ENCODE peak calls at places on chromosome 1, in ten cellular contexts. V, W, U, P, Q, X, N, R, M and I are unnamed samples. For H3K4me1, the result is how much of the 10 kb centered on the place peaks cover.

GRCh38 chr1:214270097-214270635 is 10.8 kb upstream of the SMYD2 start:
- DNase-seq in X (no peak), Q (no peak), V (no peak), W (no peak), M (no peak), U (no peak), R (no peak), P (no peak), N (no peak), I (no peak)

GRCh38 chr1:203035111-203036000 is 9.1 kb downstream of the PPFIA4 start:
- DNase-seq in N (no peak), M (no peak), V (no peak), W (no peak), R (no peak), P (no peak), X (no peak), Q (no peak), U (peak), I (no peak)

GRCh38 chr1:109304221-109304915 is 2.4 kb downstream of the MYBPHL start:
- DNase-seq in M (no peak), N (no peak), P (no peak), V (no peak), X (no peak), W (no peak), U (no peak), R (no peak), Q (no peak), I (no peak)

GRCh38 chr1:157952601-157953000 is 40.8 kb upstream of the KIRREL1 start:
- DNase-seq in M (no peak), Q (no peak), R (no peak), N (no peak), P (no peak), W (no peak), X (no peak), V (no peak), U (no peak), I (no peak)

GRCh38 chr1:41629136-41629535 is 144.7 kb upstream of the EDN2 start:
- DNase-seq in N (no peak), W (no peak), P (no peak), Q (no peak), U (no peak), X (no peak), R (no peak), M (no peak), V (no peak), I (no peak)

GRCh38 chr1:202130275-202130646 is 7.5 kb downstream of the GPR37L1 start:
- DNase-seq in R (peak), W (no peak), M (no peak), P (no peak), V (no peak), U (no peak), N (no peak), X (no peak), Q (no peak), I (no peak)

GRCh38 chr1:235011064-235011598 is 117.5 kb downstream of the TOMM20 start:
- DNase-seq in U (no peak), X (no peak), Q (no peak), V (no peak), N (no peak), P (no peak), M (no peak), W (no peak), R (no peak), I (no peak)

GRCh38 chr1:86119214-86119764 is 37.3 kb downstream of the COL24A1 start:
- DNase-seq in R (no peak), V (no peak), N (no peak), U (no peak), Q (no peak), W (no peak), P (no peak), M (no peak), X (no peak), I (no peak)

GRCh38 chr1:31574749-31575372 is 1.5 kb upstream of the TINAGL1 start:
- DNase-seq in W (no peak), U (no peak), V (no peak), X (no peak), Q (no peak), N (peak), P (no peak), R (no peak), M (no peak), I (no peak)

GRCh38 chr1:110634455-110635281 is 28.5 kb upstream of the KCNA2 start:
- DNase-seq in U (peak), P (no peak), M (peak), X (no peak), Q (peak), W (peak), N (no peak), R (peak), V (peak), I (peak)

GRCh38 chr1:75796376-75797272 is at the start of gene MSH4:
- DNase-seq in U (no peak), N (no peak), M (no peak), V (no peak), R (no peak), X (no peak), Q (no peak), W (no peak), P (no peak), I (no peak)

GRCh38 chr1:116769561-116769977 is 15.3 kb downstream of the CD2 start:
- DNase-seq in N (no peak), X (no peak), M (no peak), R (peak), W (no peak), U (no peak), V (no peak), Q (no peak), P (no peak), I (no peak)

GRCh38 chr1:228446849-228447248 is 30.2 kb upstream of the TRIM17 start:
- DNase-seq in Q (no peak), U (no peak), R (no peak), M (no peak), V (no peak), W (no peak), X (no peak), P (no peak), N (no peak), I (no peak)

GRCh38 chr1:156489166-156489934 is 11.2 kb downstream of the MEF2D start:
- DNase-seq in M (no peak), Q (peak), R (peak), N (no peak), U (peak), V (peak), P (no peak), W (no peak), X (no peak), I (no peak)

GRCh38 chr1:231636157-231636556 is 9.6 kb downstream of the DISC1 start:
- DNase-seq in U (no peak), V (peak), W (no peak), N (no peak), Q (no peak), X (no peak), M (peak), P (no peak), R (no peak), I (no peak)

GRCh38 chr1:39886757-39887231 is 3.5 kb upstream of the TRIT1 start:
- DNase-seq in M (peak), W (no peak), Q (no peak), U (no peak), X (no peak), R (no peak), V (no peak), N (no peak), P (no peak), I (no peak)

GRCh38 chr1:9151326-9151860 is 22.5 kb upstream of the GPR157 start:
- DNase-seq in R (no peak), M (peak), P (no peak), W (no peak), V (no peak), U (no peak), N (no peak), X (no peak), Q (no peak), I (peak)

GRCh38 chr1:54596756-54597155 is 26.6 kb downstream of the FAM151A start:
- DNase-seq in R (no peak), U (no peak), P (no peak), W (no peak), X (no peak), M (no peak), N (no peak), V (no peak), Q (peak), I (no peak)

GRCh38 chr1:59718989-59719360 is 95.8 kb upstream of the HOOK1 start:
- DNase-seq in R (no peak), Q (no peak), N (no peak), V (no peak), P (no peak), M (no peak), X (no peak), W (no peak), U (peak), I (peak)

GRCh38 chr1:172778461-172779455 is 119.9 kb downstream of the FASLG start:
- DNase-seq in X (no peak), P (no peak), M (peak), Q (peak), R (peak), W (no peak), U (no peak), V (peak), N (no peak), I (no peak)

GRCh38 chr1:200866521-200866920 is 6.3 kb upstream of the GPR25 start:
- DNase-seq in W (no peak), X (no peak), N (no peak), U (no peak), P (no peak), Q (no peak), R (peak), M (peak), V (no peak), I (no peak)

GRCh38 chr1:156767879-156768608 is 709 bp downstream of the PRCC start:
- DNase-seq in Q (peak), P (no peak), V (peak), X (peak), N (no peak), M (no peak), R (peak), U (peak), W (peak), I (peak)

GRCh38 chr1:204685236-204686006 is at the start of gene LRRN2:
- DNase-seq in X (no peak), M (no peak), P (no peak), V (peak), R (no peak), Q (no peak), N (no peak), U (no peak), W (peak), I (no peak)

GRCh38 chr1:156862602-156863599 is 2.2 kb downstream of the NTRK1 start:
- DNase-seq in P (no peak), M (no peak), X (no peak), V (no peak), U (no peak), W (no peak), R (no peak), N (peak), Q (no peak), I (no peak)

GRCh38 chr1:24319962-24320361 is 805 bp downstream of the GRHL3 start:
- DNase-seq in R (no peak), M (no peak), P (no peak), W (no peak), X (no peak), V (no peak), U (no peak), Q (no peak), N (no peak), I (no peak)
- H3K4me3 ChIP-seq in R (peak), M (no peak), P (no peak), W (no peak), X (no peak), V (no peak), U (no peak), Q (no peak), N (no peak), I (no peak)

DNA sequence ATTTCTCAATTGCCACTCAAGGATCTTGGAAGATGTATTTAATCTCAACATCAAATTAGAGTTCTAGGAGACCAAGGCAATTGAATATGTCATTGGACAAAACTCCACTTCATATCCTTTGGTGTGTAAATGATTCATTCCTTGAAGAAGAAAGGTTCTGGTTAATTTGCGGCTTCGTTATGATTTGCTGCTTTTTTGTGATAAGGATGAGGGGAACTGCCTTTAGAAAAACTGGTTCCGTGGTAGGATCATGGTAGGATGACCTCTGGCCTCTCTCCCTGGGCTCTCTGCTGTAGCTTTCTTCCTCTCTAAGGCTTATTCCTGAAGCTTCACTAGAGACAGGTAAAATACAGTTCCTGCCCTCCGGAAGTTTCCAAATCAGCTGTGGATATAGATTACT is 51.5 kb upstream of the ERRFI1 start:
- DNase-seq in V (no peak), R (no peak), Q (no peak), P (no peak), M (no peak), N (no peak), X (no peak), U (no peak), W (no peak), I (no peak)
- H3K4me1 ChIP-seq in V (under half), R (under half), Q (under half), P (under half), M (under half), N (half or more), X (under half), U (under half), W (under half), I (under half)

GRCh38 chr1:94110946-94111740 is 9.8 kb downstream of the ABCA4 start:
- DNase-seq in P (no peak), Q (no peak), R (no peak), M (no peak), N (no peak), U (no peak), V (no peak), X (no peak), W (no peak), I (no peak)

GRCh38 chr1:94110021-94110761 is 10.8 kb downstream of the ABCA4 start:
- DNase-seq in X (no peak), N (no peak), U (no peak), W (no peak), P (no peak), R (no peak), V (no peak), Q (no peak), M (no peak), I (no peak)

GRCh38 chr1:94113592-94114322 is 7.2 kb downstream of the ABCA4 start:
- DNase-seq in X (no peak), P (no peak), Q (no peak), R (no peak), V (no peak), U (no peak), W (no peak), M (no peak), N (no peak), I (no peak)

GRCh38 chr1:94109478-94109877 is 11.5 kb downstream of the ABCA4 start:
- DNase-seq in P (no peak), M (no peak), U (no peak), X (no peak), Q (no peak), W (no peak), V (no peak), N (no peak), R (no peak), I (no peak)

DNA sequence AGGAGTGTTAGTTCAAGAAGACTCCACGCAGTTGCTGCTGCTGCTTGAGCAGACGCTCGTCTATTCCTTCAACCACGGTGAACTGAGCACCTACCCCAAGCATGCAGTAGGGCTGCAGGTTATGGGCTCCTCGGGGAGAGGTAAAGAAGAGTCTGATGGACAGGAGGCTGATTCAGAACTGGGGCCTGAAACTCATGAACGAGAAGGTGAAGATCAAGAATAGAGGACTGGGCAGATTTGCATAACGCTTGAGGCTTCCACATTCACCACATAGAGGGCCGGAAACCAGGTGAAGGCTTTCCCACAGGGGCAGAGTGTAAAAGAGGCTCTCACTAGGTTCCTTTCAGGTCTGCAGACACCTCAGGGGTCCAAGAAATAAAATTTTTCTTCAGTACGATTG is 9.1 kb downstream of the ABCA4 start:
- DNase-seq in R (peak), W (no peak), V (no peak), U (no peak), P (no peak), M (no peak), N (no peak), Q (no peak), X (no peak), I (no peak)
- H3K4me3 ChIP-seq in R (no peak), W (no peak), V (no peak), U (no peak), P (no peak), M (no peak), N (no peak), Q (no peak), X (no peak), I (no peak)

GRCh38 chr1:19654386-19654785 is 10.3 kb downstream of the NBL1 start:
- DNase-seq in Q (no peak), W (no peak), X (no peak), V (no peak), U (no peak), R (no peak), P (no peak), M (no peak), N (no peak), I (no peak)
- H3K4me1 ChIP-seq in Q (under half), W (under half), X (under half), V (under half), U (under half), R (under half), P (under half), M (under half), N (under half), I (under half)

GRCh38 chr1:163178628-163179027 is 24.1 kb downstream of the RGS5 start:
- DNase-seq in U (no peak), R (no peak), Q (peak), P (no peak), X (no peak), N (no peak), W (no peak), M (no peak), V (no peak), I (no peak)
- H3K4me3 ChIP-seq in U (no peak), R (no peak), Q (no peak), P (no peak), X (no peak), N (no peak), W (no peak), M (no peak), V (no peak), I (no peak)

DNA sequence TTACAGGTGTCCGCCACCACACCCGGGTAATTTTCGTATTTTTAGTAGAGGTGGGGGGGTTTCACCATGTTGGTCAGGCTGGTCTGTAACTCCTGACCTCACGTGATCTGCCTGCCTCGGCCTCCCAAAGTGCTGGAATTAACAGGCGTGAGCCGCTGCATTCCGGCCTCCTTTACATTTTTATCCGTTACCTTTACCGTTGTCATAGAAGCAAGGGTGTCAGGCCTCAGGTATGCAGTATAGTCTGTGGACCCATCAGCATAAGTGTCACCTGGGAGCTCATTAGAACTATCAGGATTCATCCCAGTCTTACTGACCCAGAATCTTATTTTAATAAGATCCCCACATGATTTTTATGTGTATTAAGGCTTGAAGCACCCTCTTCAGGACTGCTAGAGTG is 5.4 kb downstream of the CDC42 start:
- DNase-seq in P (no peak), U (no peak), W (no peak), N (no peak), M (no peak), Q (no peak), R (no peak), X (no peak), V (no peak), I (no peak)
- H3K4me1 ChIP-seq in P (under half), U (half or more), W (under half), N (under half), M (under half), Q (under half), R (under half), X (under half), V (under half), I (half or more)

GRCh38 chr1:167551359-167551758 is 2.2 kb downstream of the CREG1 start:
- DNase-seq in W (no peak), R (no peak), V (no peak), U (no peak), P (no peak), N (no peak), M (no peak), X (no peak), Q (no peak), I (no peak)

GRCh38 chr1:167545349-167545748 is 8.2 kb downstream of the CREG1 start:
- DNase-seq in U (no peak), M (no peak), R (no peak), P (no peak), N (no peak), Q (no peak), X (no peak), V (no peak), W (no peak), I (no peak)

GRCh38 chr1:167544447-167544846 is 9.1 kb downstream of the CREG1 start:
- DNase-seq in X (no peak), P (no peak), R (no peak), U (no peak), Q (no peak), N (no peak), V (no peak), M (no peak), W (no peak), I (no peak)

GRCh38 chr1:167546935-167547334 is 6.6 kb downstream of the CREG1 start:
- DNase-seq in N (no peak), W (no peak), V (no peak), U (no peak), X (no peak), P (no peak), R (no peak), Q (no peak), M (no peak), I (no peak)

GRCh38 chr1:167548059-167548932 is 5.3 kb downstream of the CREG1 start:
- DNase-seq in P (no peak), V (no peak), Q (no peak), R (no peak), M (peak), U (no peak), N (no peak), X (no peak), W (no peak), I (no peak)
- H3K4me3 ChIP-seq in P (no peak), V (no peak), Q (no peak), R (no peak), M (no peak), U (no peak), N (no peak), X (no peak), W (no peak), I (no peak)

DNA sequence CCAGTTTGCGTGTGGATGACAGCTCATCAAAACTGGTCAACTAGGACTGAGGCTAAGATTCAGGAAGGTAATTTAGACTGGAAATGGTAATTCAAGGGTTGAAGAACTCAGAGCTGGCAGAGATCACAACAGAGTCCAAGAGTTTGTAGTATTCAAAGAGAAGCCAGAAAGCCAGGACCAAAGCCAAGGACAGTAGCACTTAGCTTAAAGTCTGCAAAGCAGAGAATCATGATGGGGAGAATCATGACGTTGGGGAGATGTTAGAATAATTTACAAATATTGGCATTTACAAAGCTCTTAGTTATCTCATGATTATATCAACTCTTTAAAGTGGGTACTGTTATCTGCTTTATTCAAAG is 32.6 kb downstream of the RNF11 start:
- DNase-seq in N (no peak), U (no peak), M (peak), X (no peak), P (no peak), Q (no peak), V (no peak), R (no peak), W (no peak), I (no peak)
- H3K4me1 ChIP-seq in N (under half), U (under half), M (under half), X (under half), P (under half), Q (under half), V (under half), R (under half), W (under half), I (under half)

DNA sequence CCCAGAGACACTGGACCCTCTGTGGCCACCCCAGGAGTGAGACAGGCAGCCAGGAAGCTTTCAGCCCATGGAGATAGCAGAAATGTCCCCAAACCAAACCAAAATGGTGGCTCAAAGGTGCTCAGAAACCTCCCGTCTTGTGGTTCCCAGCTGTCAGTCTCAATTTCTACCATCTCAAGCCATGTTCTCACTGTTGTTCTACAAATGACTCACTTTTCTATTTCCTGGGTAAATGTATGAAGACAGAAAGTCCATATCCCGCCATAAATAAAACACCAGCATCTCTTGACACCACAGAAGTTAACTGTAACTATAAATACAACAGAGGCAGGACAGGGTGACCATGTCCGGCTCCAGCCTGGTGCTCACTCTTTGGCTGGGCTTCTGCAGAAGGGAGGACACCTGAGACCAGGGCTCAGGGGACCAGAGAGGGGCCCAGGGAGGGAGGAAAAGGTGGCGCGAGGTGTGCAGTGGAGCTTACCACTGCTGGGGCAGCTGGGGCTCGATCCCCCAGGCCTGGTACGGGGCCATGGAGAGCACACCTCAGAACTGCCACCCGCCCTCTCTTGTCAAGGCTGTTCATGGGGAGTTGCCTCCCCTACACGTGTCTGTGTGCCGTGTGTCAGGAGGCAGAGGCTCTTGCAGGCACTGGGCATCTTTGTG is 43.6 kb downstream of the EPHB2 start:
- DNase-seq in Q (no peak), N (no peak), W (no peak), R (no peak), V (no peak), U (no peak), M (no peak), X (no peak), P (no peak), I (no peak)
- H3K4me3 ChIP-seq in Q (no peak), N (no peak), W (no peak), R (no peak), V (no peak), U (no peak), M (no peak), X (no peak), P (no peak), I (no peak)